ENCODE peak calls at places on chromosomes 6 and 20, in nine cellular contexts. One of them, this sample, is unnamed.
A peak's percentile ranks its signal among the peaks of the same experiment; 100 is the strongest.

GRCh38 chr6:73579389-73579788 is 58.6 kb upstream of the EEF1A1 start:
- DNase-seq in upper lobe of right lung: no peak
- DNase-seq in AG04450: no peak
- DNase-seq in CD8-positive, alpha-beta T cell: no peak
- DNase-seq in PC-3: peak; percentile 38
- DNase-seq in pancreas: no peak
- DNase-seq in uterus: peak; percentile 26
- DNase-seq in heart right ventricle: peak; percentile 19
- DNase-seq in left ventricle myocardium inferior: no peak
- DNase-seq in this sample: no peak

GRCh38 chr6:24666097-24666615 is 543 bp downstream of the TDP2 start:
- DNase-seq in upper lobe of right lung: peak; percentile 77
- DNase-seq in AG04450: no peak
- DNase-seq in CD8-positive, alpha-beta T cell: peak; percentile 34
- DNase-seq in PC-3: peak; percentile 29
- DNase-seq in pancreas: peak; percentile 17
- DNase-seq in uterus: no peak
- DNase-seq in heart right ventricle: peak; percentile 20
- DNase-seq in left ventricle myocardium inferior: peak; percentile 26
- DNase-seq in this sample: peak; percentile 54

GRCh38 chr6:7107578-7108195 is at the start of gene RREB1:
- DNase-seq in upper lobe of right lung: peak; percentile 84
- DNase-seq in AG04450: no peak
- DNase-seq in CD8-positive, alpha-beta T cell: peak; percentile 31
- DNase-seq in PC-3: peak; percentile 49
- DNase-seq in pancreas: peak; percentile 54
- DNase-seq in uterus: peak; percentile 73
- DNase-seq in heart right ventricle: peak; percentile 62
- DNase-seq in left ventricle myocardium inferior: peak; percentile 57
- DNase-seq in this sample: peak; percentile 55

GRCh38 chr20:58374906-58375760 is 13.9 kb upstream of the VAPB start:
- DNase-seq in upper lobe of right lung: no peak
- DNase-seq in AG04450: no peak
- DNase-seq in CD8-positive, alpha-beta T cell: no peak
- DNase-seq in PC-3: no peak
- DNase-seq in pancreas: no peak
- DNase-seq in uterus: no peak
- DNase-seq in heart right ventricle: no peak
- DNase-seq in left ventricle myocardium inferior: no peak
- DNase-seq in this sample: no peak

GRCh38 chr6:54801669-54802068 is 44.9 kb upstream of the FAM83B start:
- DNase-seq in upper lobe of right lung: no peak
- DNase-seq in AG04450: peak; percentile 63
- DNase-seq in CD8-positive, alpha-beta T cell: no peak
- DNase-seq in PC-3: peak; percentile 80
- DNase-seq in pancreas: no peak
- DNase-seq in uterus: no peak
- DNase-seq in heart right ventricle: no peak
- DNase-seq in left ventricle myocardium inferior: no peak
- DNase-seq in this sample: peak; percentile 90

GRCh38 chr20:4820833-4821518 is 99.3 kb downstream of the PRND start:
- DNase-seq in upper lobe of right lung: no peak
- DNase-seq in AG04450: peak; percentile 60
- DNase-seq in CD8-positive, alpha-beta T cell: no peak
- DNase-seq in PC-3: peak; percentile 81
- DNase-seq in pancreas: no peak
- DNase-seq in uterus: peak; percentile 75
- DNase-seq in heart right ventricle: no peak
- DNase-seq in left ventricle myocardium inferior: no peak
- DNase-seq in this sample: peak; percentile 53

GRCh38 chr6:31407699-31408098 is 4.3 kb downstream of the MICA start:
- DNase-seq in upper lobe of right lung: no peak
- DNase-seq in AG04450: peak; percentile 18
- DNase-seq in CD8-positive, alpha-beta T cell: no peak
- DNase-seq in PC-3: peak; percentile 66
- DNase-seq in pancreas: no peak
- DNase-seq in uterus: no peak
- DNase-seq in heart right ventricle: no peak
- DNase-seq in left ventricle myocardium inferior: no peak
- DNase-seq in this sample: peak; percentile 64

GRCh38 chr6:3324262-3324942 is 65.7 kb downstream of the PSMG4 start:
- DNase-seq in upper lobe of right lung: no peak
- DNase-seq in AG04450: peak; percentile 69
- DNase-seq in CD8-positive, alpha-beta T cell: no peak
- DNase-seq in PC-3: peak; percentile 87
- DNase-seq in pancreas: no peak
- DNase-seq in uterus: peak; percentile 65
- DNase-seq in heart right ventricle: no peak
- DNase-seq in left ventricle myocardium inferior: no peak
- DNase-seq in this sample: peak; percentile 72

GRCh38 chr6:80003841-80004198 is 629 bp upstream of the TTK start:
- DNase-seq in upper lobe of right lung: peak; percentile 63
- DNase-seq in AG04450: no peak
- DNase-seq in CD8-positive, alpha-beta T cell: peak; percentile 18
- DNase-seq in PC-3: no peak
- DNase-seq in pancreas: peak; percentile 13
- DNase-seq in uterus: peak; percentile 25
- DNase-seq in heart right ventricle: peak; percentile 16
- DNase-seq in left ventricle myocardium inferior: no peak
- DNase-seq in this sample: peak; percentile 9

GRCh38 chr20:23697947-23698346 is 9.1 kb upstream of the CST4 start:
- DNase-seq in upper lobe of right lung: no peak
- DNase-seq in AG04450: no peak
- DNase-seq in CD8-positive, alpha-beta T cell: no peak
- DNase-seq in PC-3: no peak
- DNase-seq in pancreas: no peak
- DNase-seq in uterus: no peak
- DNase-seq in heart right ventricle: no peak
- DNase-seq in left ventricle myocardium inferior: no peak
- DNase-seq in this sample: no peak

GRCh38 chr20:6492396-6493055 is 275.0 kb upstream of the BMP2 start:
- DNase-seq in upper lobe of right lung: no peak
- DNase-seq in AG04450: no peak
- DNase-seq in CD8-positive, alpha-beta T cell: no peak
- DNase-seq in PC-3: peak; percentile 65
- DNase-seq in pancreas: no peak
- DNase-seq in uterus: no peak
- DNase-seq in heart right ventricle: no peak
- DNase-seq in left ventricle myocardium inferior: no peak
- DNase-seq in this sample: peak; percentile 63

GRCh38 chr6:449486-450419 is 58.2 kb downstream of the IRF4 start:
- DNase-seq in upper lobe of right lung: no peak
- DNase-seq in AG04450: no peak
- DNase-seq in CD8-positive, alpha-beta T cell: no peak
- DNase-seq in PC-3: no peak
- DNase-seq in pancreas: no peak
- DNase-seq in uterus: no peak
- DNase-seq in heart right ventricle: no peak
- DNase-seq in left ventricle myocardium inferior: no peak
- DNase-seq in this sample: no peak

GRCh38 chr20:52596261-52596660 is 375.9 kb upstream of the TSHZ2 start:
- DNase-seq in upper lobe of right lung: no peak
- DNase-seq in AG04450: no peak
- DNase-seq in CD8-positive, alpha-beta T cell: no peak
- DNase-seq in PC-3: no peak
- DNase-seq in pancreas: no peak
- DNase-seq in uterus: no peak
- DNase-seq in heart right ventricle: no peak
- DNase-seq in left ventricle myocardium inferior: no peak
- DNase-seq in this sample: no peak

GRCh38 chr6:1624848-1625341 is 15.2 kb downstream of the FOXC1 start:
- DNase-seq in upper lobe of right lung: no peak
- DNase-seq in AG04450: no peak
- DNase-seq in CD8-positive, alpha-beta T cell: no peak
- DNase-seq in PC-3: no peak
- DNase-seq in pancreas: no peak
- DNase-seq in uterus: no peak
- DNase-seq in heart right ventricle: peak; percentile 39
- DNase-seq in left ventricle myocardium inferior: no peak
- DNase-seq in this sample: peak; percentile 65
- H3K4me3 ChIP-seq in upper lobe of right lung: peak overlapping the region; percentile 51
- H3K4me3 ChIP-seq in AG04450: peak overlapping the region; percentile 69
- H3K4me3 ChIP-seq in CD8-positive, alpha-beta T cell: peak overlapping the region; percentile 44
- H3K4me3 ChIP-seq in PC-3: no peak overlapping the region
- H3K4me3 ChIP-seq in pancreas: peak overlapping the region; percentile 25
- H3K4me3 ChIP-seq in uterus: peak overlapping the region; percentile 42
- H3K4me3 ChIP-seq in heart right ventricle: peak overlapping the region; percentile 49
- H3K4me3 ChIP-seq in left ventricle myocardium inferior: peak overlapping the region; percentile 77
- H3K4me3 ChIP-seq in this sample: peak overlapping the region; percentile 71

DNA sequence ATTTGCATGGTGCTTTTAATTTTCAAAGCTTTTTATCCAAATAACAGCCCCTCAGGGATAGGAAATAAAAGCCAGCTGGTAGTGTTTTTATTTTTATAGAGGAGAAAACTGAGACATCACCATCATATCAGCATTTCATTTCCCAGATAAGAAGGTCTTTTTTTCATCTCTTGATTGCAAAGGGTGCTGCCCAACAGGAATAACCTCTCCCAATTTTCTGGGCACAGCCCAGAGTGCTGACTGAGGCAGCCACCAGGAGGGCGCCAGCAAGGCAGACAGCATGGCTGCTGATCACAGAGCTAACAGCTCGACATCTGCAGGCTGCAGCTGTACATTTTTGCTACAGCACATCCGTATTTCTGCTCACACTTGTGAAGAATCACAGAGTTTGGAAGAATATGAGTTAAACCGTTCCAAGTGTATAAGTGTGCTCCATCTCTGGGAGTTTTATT is 85.7 kb upstream of the C20orf144 start:
- DNase-seq in upper lobe of right lung: no peak
- DNase-seq in AG04450: no peak
- DNase-seq in CD8-positive, alpha-beta T cell: no peak
- DNase-seq in PC-3: no peak
- DNase-seq in pancreas: no peak
- DNase-seq in uterus: no peak
- DNase-seq in heart right ventricle: no peak
- DNase-seq in left ventricle myocardium inferior: no peak
- DNase-seq in this sample: peak; percentile 18
- TF ChIP-seq CTCF in upper lobe of right lung: no peak
- TF ChIP-seq CTCF in AG04450: peak; percentile 6
- TF ChIP-seq CTCF in CD8-positive, alpha-beta T cell: no peak
- TF ChIP-seq CTCF in PC-3: peak; percentile 24
- TF ChIP-seq CTCF in pancreas: no peak
- TF ChIP-seq CTCF in uterus: no peak
- TF ChIP-seq CTCF in heart right ventricle: no peak
- TF ChIP-seq CTCF in left ventricle myocardium inferior: peak; percentile 19
- TF ChIP-seq CTCF in this sample: peak; percentile 39

GRCh38 chr6:149236584-149236983 is 80.9 kb upstream of the TAB2 start:
- DNase-seq in upper lobe of right lung: no peak
- DNase-seq in AG04450: no peak
- DNase-seq in CD8-positive, alpha-beta T cell: no peak
- DNase-seq in PC-3: no peak
- DNase-seq in pancreas: no peak
- DNase-seq in uterus: no peak
- DNase-seq in heart right ventricle: no peak
- DNase-seq in left ventricle myocardium inferior: no peak
- DNase-seq in this sample: no peak

GRCh38 chr6:149235130-149235561 is 82.4 kb upstream of the TAB2 start:
- DNase-seq in upper lobe of right lung: no peak
- DNase-seq in AG04450: no peak
- DNase-seq in CD8-positive, alpha-beta T cell: no peak
- DNase-seq in PC-3: peak; percentile 92
- DNase-seq in pancreas: peak; percentile 58
- DNase-seq in uterus: no peak
- DNase-seq in heart right ventricle: no peak
- DNase-seq in left ventricle myocardium inferior: no peak
- DNase-seq in this sample: peak; percentile 84

GRCh38 chr6:149231786-149232185 is 85.7 kb upstream of the TAB2 start:
- DNase-seq in upper lobe of right lung: no peak
- DNase-seq in AG04450: no peak
- DNase-seq in CD8-positive, alpha-beta T cell: no peak
- DNase-seq in PC-3: no peak
- DNase-seq in pancreas: no peak
- DNase-seq in uterus: no peak
- DNase-seq in heart right ventricle: no peak
- DNase-seq in left ventricle myocardium inferior: no peak
- DNase-seq in this sample: no peak

GRCh38 chr6:149233056-149233715 is 84.3 kb upstream of the TAB2 start:
- DNase-seq in upper lobe of right lung: no peak
- DNase-seq in AG04450: peak; percentile 56
- DNase-seq in CD8-positive, alpha-beta T cell: no peak
- DNase-seq in PC-3: peak; percentile 94
- DNase-seq in pancreas: no peak
- DNase-seq in uterus: no peak
- DNase-seq in heart right ventricle: no peak
- DNase-seq in left ventricle myocardium inferior: no peak
- DNase-seq in this sample: peak; percentile 87

GRCh38 chr6:149234051-149234962 is 83.2 kb upstream of the TAB2 start:
- DNase-seq in upper lobe of right lung: no peak
- DNase-seq in AG04450: no peak
- DNase-seq in CD8-positive, alpha-beta T cell: no peak
- DNase-seq in PC-3: peak; percentile 52
- DNase-seq in pancreas: no peak
- DNase-seq in uterus: no peak
- DNase-seq in heart right ventricle: no peak
- DNase-seq in left ventricle myocardium inferior: no peak
- DNase-seq in this sample: peak; percentile 78
- H3K4me3 ChIP-seq in upper lobe of right lung: no peak overlapping the region
- H3K4me3 ChIP-seq in AG04450: no peak overlapping the region
- H3K4me3 ChIP-seq in CD8-positive, alpha-beta T cell: peak overlapping the region; percentile 1
- H3K4me3 ChIP-seq in PC-3: peak overlapping the region; percentile 55
- H3K4me3 ChIP-seq in pancreas: no peak overlapping the region
- H3K4me3 ChIP-seq in uterus: no peak overlapping the region
- H3K4me3 ChIP-seq in heart right ventricle: no peak overlapping the region
- H3K4me3 ChIP-seq in left ventricle myocardium inferior: no peak overlapping the region
- H3K4me3 ChIP-seq in this sample: no peak overlapping the region

GRCh38 chr6:47734826-47735481 is 36.6 kb downstream of the ADGRF4 start:
- DNase-seq in upper lobe of right lung: no peak
- DNase-seq in AG04450: no peak
- DNase-seq in CD8-positive, alpha-beta T cell: no peak
- DNase-seq in PC-3: no peak
- DNase-seq in pancreas: no peak
- DNase-seq in uterus: no peak
- DNase-seq in heart right ventricle: no peak
- DNase-seq in left ventricle myocardium inferior: no peak
- DNase-seq in this sample: no peak

GRCh38 chr6:47737406-47737805 is 39.0 kb downstream of the ADGRF4 start:
- DNase-seq in upper lobe of right lung: no peak
- DNase-seq in AG04450: no peak
- DNase-seq in CD8-positive, alpha-beta T cell: no peak
- DNase-seq in PC-3: peak; percentile 51
- DNase-seq in pancreas: no peak
- DNase-seq in uterus: no peak
- DNase-seq in heart right ventricle: no peak
- DNase-seq in left ventricle myocardium inferior: no peak
- DNase-seq in this sample: no peak

GRCh38 chr6:47729457-47729856 is 31.1 kb downstream of the ADGRF4 start:
- DNase-seq in upper lobe of right lung: no peak
- DNase-seq in AG04450: no peak
- DNase-seq in CD8-positive, alpha-beta T cell: no peak
- DNase-seq in PC-3: no peak
- DNase-seq in pancreas: no peak
- DNase-seq in uterus: no peak
- DNase-seq in heart right ventricle: no peak
- DNase-seq in left ventricle myocardium inferior: no peak
- DNase-seq in this sample: no peak

GRCh38 chr6:47736083-47736700 is 37.8 kb downstream of the ADGRF4 start:
- DNase-seq in upper lobe of right lung: no peak
- DNase-seq in AG04450: no peak
- DNase-seq in CD8-positive, alpha-beta T cell: no peak
- DNase-seq in PC-3: peak; percentile 69
- DNase-seq in pancreas: no peak
- DNase-seq in uterus: no peak
- DNase-seq in heart right ventricle: no peak
- DNase-seq in left ventricle myocardium inferior: no peak
- DNase-seq in this sample: peak; percentile 62

GRCh38 chr6:47733879-47734558 is 35.6 kb downstream of the ADGRF4 start:
- DNase-seq in upper lobe of right lung: no peak
- DNase-seq in AG04450: no peak
- DNase-seq in CD8-positive, alpha-beta T cell: no peak
- DNase-seq in PC-3: peak; percentile 67
- DNase-seq in pancreas: no peak
- DNase-seq in uterus: no peak
- DNase-seq in heart right ventricle: no peak
- DNase-seq in left ventricle myocardium inferior: no peak
- DNase-seq in this sample: peak; percentile 72
- TF ChIP-seq CTCF in upper lobe of right lung: peak; percentile 48
- TF ChIP-seq CTCF in AG04450: peak; percentile 18
- TF ChIP-seq CTCF in CD8-positive, alpha-beta T cell: peak; percentile 19
- TF ChIP-seq CTCF in PC-3: peak; percentile 79
- TF ChIP-seq CTCF in pancreas: peak; percentile 28
- TF ChIP-seq CTCF in uterus: peak; percentile 34
- TF ChIP-seq CTCF in heart right ventricle: peak; percentile 46
- TF ChIP-seq CTCF in left ventricle myocardium inferior: peak; percentile 65
- TF ChIP-seq CTCF in this sample: peak; percentile 60

This sample was measured in epithelial cell of esophagus.